ENCODE peak calls at places on chromosomes 11 and 22, in eight cellular contexts. J is substantia nigra; L is adrenal gland; T is CD4-positive, CD25-positive, alpha-beta regulatory T cell; A is AG10803; O is AG04449; C is GM04503; R is stimulated activated CD4-positive, alpha-beta T cell treated with anti-CD3 and anti-CD28 coated beads, Interleukin-12 subunit alpha, Interleukin-12 subunit beta, amount 100 ng/mL, for 4 hours. H is an unnamed sample.

GRCh38 chr11:62694455-62695167 is 5.3 kb upstream of the LRRN4CL start:
- DNase-seq in L (peak; percentile 92), T (peak; percentile 63), R (peak; percentile 67), C (no peak), J (peak; percentile 26), O (no peak), A (peak; percentile 85), H (peak; percentile 93)

GRCh38 chr11:19220903-19221682 is 19.3 kb upstream of the CSRP3 start:
- DNase-seq in O (no peak), A (peak; percentile 13), L (no peak), R (no peak), T (no peak), C (no peak), J (no peak), H (no peak)

GRCh38 chr11:122253541-122254317 is 137.7 kb upstream of the BLID start:
- DNase-seq in T (no peak), C (no peak), R (no peak), A (peak; percentile 76), L (no peak), O (no peak), J (no peak), H (no peak)

GRCh38 chr22:49406047-49406650 is 421.5 kb downstream of the BRD1 start:
- DNase-seq in T (no peak), J (no peak), C (no peak), A (no peak), R (no peak), L (no peak), O (no peak), H (no peak)

GRCh38 chr11:1260023-1260501 is 37.2 kb downstream of the MUC5B start:
- DNase-seq in A (no peak), T (peak; percentile 27), C (no peak), J (no peak), O (no peak), R (peak; percentile 23), L (no peak), H (peak; percentile 10)

GRCh38 chr11:18319914-18320313 is 2.0 kb downstream of the HPS5 start:
- DNase-seq in C (no peak), R (no peak), A (no peak), T (no peak), J (no peak), L (no peak), O (no peak), H (no peak)

GRCh38 chr11:129640671-129641070 is 175.0 kb upstream of the TMEM45B start:
- DNase-seq in T (no peak), R (no peak), A (no peak), L (no peak), C (no peak), J (no peak), O (no peak), H (no peak)

GRCh38 chr11:46601129-46601528 is 7.3 kb upstream of the AMBRA1 start:
- DNase-seq in J (no peak), L (no peak), T (no peak), A (peak; percentile 32), C (no peak), R (no peak), O (no peak), H (peak; percentile 42)

GRCh38 chr11:72721689-72722049 is 30.5 kb downstream of the ARAP1 start:
- DNase-seq in L (peak; percentile 53), A (no peak), O (no peak), R (peak; percentile 27), T (no peak), C (no peak), J (no peak), H (no peak)

GRCh38 chr11:130553306-130553705 is 104.9 kb downstream of the ADAMTS15 start:
- DNase-seq in A (peak; percentile 87), J (no peak), R (no peak), O (no peak), C (peak; percentile 81), T (no peak), L (no peak), H (peak; percentile 58)

GRCh38 chr11:32034149-32034548 is 56.7 kb upstream of the RCN1 start:
- DNase-seq in T (no peak), O (peak; percentile 100), A (peak; percentile 100), C (peak; percentile 100), J (no peak), R (no peak), L (no peak), H (peak; percentile 78)

GRCh38 chr11:11814614-11815452 is 26.9 kb upstream of the USP47 start:
- DNase-seq in A (no peak), O (no peak), L (no peak), C (no peak), R (no peak), T (no peak), J (no peak), H (no peak)

GRCh38 chr22:27992294-27993165 is 73.5 kb upstream of the PITPNB start:
- DNase-seq in A (no peak), L (no peak), J (no peak), T (no peak), O (no peak), C (no peak), R (no peak), H (no peak)

GRCh38 chr11:64268687-64269379 is 15.6 kb downstream of the BAD start:
- DNase-seq in R (peak; percentile 53), A (peak; percentile 51), L (peak; percentile 94), T (no peak), J (no peak), O (no peak), C (no peak), H (peak; percentile 55)

GRCh38 chr11:86183694-86184093 is 60.9 kb upstream of the EED start:
- DNase-seq in C (no peak), R (peak; percentile 34), J (no peak), A (no peak), L (no peak), O (no peak), T (no peak), H (peak; percentile 78)

GRCh38 chr11:66860449-66860831 is 3.6 kb downstream of the LRFN4 start:
- DNase-seq in J (no peak), C (no peak), L (no peak), R (no peak), A (no peak), T (no peak), O (no peak), H (no peak)

GRCh38 chr11:64238076-64238475 is 2.8 kb upstream of the FKBP2 start:
- DNase-seq in R (no peak), C (no peak), T (no peak), A (no peak), L (peak; percentile 8), J (no peak), O (no peak), H (no peak)

GRCh38 chr22:43919106-43919965 is 4.3 kb upstream of the PNPLA3 start:
- DNase-seq in J (no peak), R (no peak), O (no peak), L (no peak), A (peak; percentile 59), T (no peak), C (no peak), H (peak; percentile 56)

GRCh38 chr11:1193326-1194230 is 29.3 kb upstream of the MUC5B start:
- DNase-seq in R (no peak), A (no peak), L (no peak), J (no peak), C (no peak), T (no peak), O (no peak), H (no peak)

GRCh38 chr11:131690362-131690761 is 319.9 kb downstream of the NTM start:
- DNase-seq in L (no peak), O (no peak), A (no peak), J (no peak), R (no peak), T (no peak), C (no peak), H (no peak)

GRCh38 chr11:115500547-115501503 is 3.4 kb downstream of the CADM1 start:
- DNase-seq in L (no peak), R (no peak), A (no peak), C (no peak), J (peak; percentile 32), T (no peak), O (no peak), H (no peak)

GRCh38 chr11:70915158-70915795 is 337.1 kb downstream of the SHANK2 start:
- DNase-seq in O (no peak), J (no peak), A (no peak), R (no peak), L (no peak), T (no peak), C (no peak), H (peak; percentile 4)

GRCh38 chr22:40541300-40541699 is 95.2 kb downstream of the MRTFA start:
- DNase-seq in R (no peak), A (no peak), L (no peak), J (no peak), T (no peak), C (no peak), O (no peak), H (no peak)

GRCh38 chr22:37211853-37212173 is 464 bp downstream of the SSTR3 start:
- DNase-seq in T (no peak), C (no peak), L (no peak), J (no peak), R (no peak), O (no peak), A (no peak), H (no peak)

H was measured in foreskin fibroblast.